ENCODE peak calls at places on chromosomes 7 and 10, in five cellular contexts. Q is bronchial epithelial cell, S is Peyer's patch, C is tibial artery, J is H1. T is an unnamed sample.
A peak's percentile ranks its signal among the peaks of the same experiment; 100 is the strongest.

GRCh38 chr7:90538405-90538804 is 57.7 kb upstream of the CDK14 start:
- DNase-seq in Q (no peak), S (no peak), C (no peak), J (no peak), T (no peak)

GRCh38 chr7:135247746-135248471 is 14.3 kb downstream of the STRA8 start:
- DNase-seq in Q (no peak), S (no peak), C (no peak), J (no peak), T (peak; percentile 58)

GRCh38 chr7:148540041-148540738 is 50.4 kb upstream of the C7orf33 start:
- DNase-seq in Q (peak; percentile 68), S (no peak), C (peak; percentile 89), J (peak; percentile 39), T (no peak)

GRCh38 chr10:14648042-14648765 is 126.5 kb downstream of the FAM107B start:
- DNase-seq in Q (peak; percentile 65), S (peak; percentile 86), C (peak; percentile 90), J (no peak), T (no peak)

GRCh38 chr7:26624431-26624830 is 240.0 kb downstream of the SKAP2 start:
- DNase-seq in Q (no peak), S (no peak), C (no peak), J (no peak), T (peak; percentile 27)

GRCh38 chr7:22980422-22980821 is 33.5 kb downstream of the HYCC1 start:
- DNase-seq in Q (peak; percentile 77), S (no peak), C (no peak), J (no peak), T (no peak)

GRCh38 chr7:1242129-1242572 is 9.5 kb downstream of the UNCX start:
- DNase-seq in Q (no peak), S (no peak), C (no peak), J (no peak), T (no peak)

GRCh38 chr10:117411440-117412428 is 36.5 kb upstream of the PDZD8 start:
- DNase-seq in Q (no peak), S (no peak), C (no peak), J (no peak), T (no peak)

GRCh38 chr10:130138479-130138866 is 2.3 kb downstream of the GLRX3 start:
- DNase-seq in Q (peak; percentile 100), S (no peak), C (no peak), J (no peak), T (no peak)

GRCh38 chr7:105707967-105708580 is 126.8 kb upstream of the EFCAB10 start:
- DNase-seq in Q (no peak), S (no peak), C (no peak), J (no peak), T (no peak)

GRCh38 chr7:17434841-17435692 is 136.6 kb downstream of the AHR start:
- DNase-seq in Q (peak; percentile 22), S (no peak), C (no peak), J (no peak), T (no peak)

GRCh38 chr7:154843670-154844237 is 159.2 kb downstream of the PAXIP1 start:
- DNase-seq in Q (no peak), S (no peak), C (no peak), J (no peak), T (no peak)

GRCh38 chr7:79730971-79731370 is 277.5 kb upstream of the MAGI2 start:
- DNase-seq in Q (no peak), S (no peak), C (no peak), J (no peak), T (no peak)

GRCh38 chr10:74081192-74081803 is 69.3 kb downstream of the AP3M1 start:
- DNase-seq in Q (peak; percentile 48), S (peak; percentile 26), C (no peak), J (no peak), T (no peak)

GRCh38 chr7:130988443-130988842 is 254.4 kb upstream of the KLF14 start:
- DNase-seq in Q (no peak), S (no peak), C (no peak), J (no peak), T (no peak)

GRCh38 chr10:119852822-119853221 is 19.8 kb downstream of the MCMBP start:
- DNase-seq in Q (no peak), S (no peak), C (no peak), J (no peak), T (no peak)

GRCh38 chr10:45373783-45374450 is at the start of gene ALOX5:
- DNase-seq in Q (no peak), S (peak; percentile 80), C (peak; percentile 77), J (no peak), T (no peak)

GRCh38 chr7:49770838-49771237 is 2.6 kb upstream of the VWC2 start:
- DNase-seq in Q (no peak), S (no peak), C (no peak), J (no peak), T (no peak)

GRCh38 chr7:13981070-13981469 is 8.4 kb downstream of the ETV1 start:
- DNase-seq in Q (peak; percentile 91), S (no peak), C (no peak), J (no peak), T (no peak)

GRCh38 chr10:79203014-79203675 is 134.4 kb downstream of the ZMIZ1 start:
- DNase-seq in Q (no peak), S (no peak), C (no peak), J (no peak), T (no peak)

GRCh38 chr10:63396123-63396719 is 69.6 kb downstream of the JMJD1C start:
- DNase-seq in Q (no peak), S (no peak), C (no peak), J (no peak), T (no peak)

GRCh38 chr7:127578036-127578684 is 7.2 kb downstream of the GCC1 start:
- DNase-seq in Q (peak; percentile 29), S (no peak), C (no peak), J (no peak), T (no peak)

GRCh38 chr10:85548038-85548437 is 818.6 kb downstream of the GRID1 start:
- DNase-seq in Q (peak; percentile 95), S (no peak), C (no peak), J (no peak), T (no peak)
- TF ChIP-seq CTCF in Q (peak; percentile 66), S (no peak), C (peak; percentile 41), J (peak; percentile 45), T (peak; percentile 73)

GRCh38 chr7:158228131-158228530 is 359.5 kb downstream of the PTPRN2 start:
- DNase-seq in Q (no peak), S (no peak), C (no peak), J (no peak), T (no peak)
- TF ChIP-seq CTCF in Q (no peak), S (no peak), C (no peak), J (peak; percentile 41), T (peak; percentile 37)

GRCh38 chr10:115422624-115423023 is 329.5 kb downstream of the ATRNL1 start:
- DNase-seq in Q (no peak), S (no peak), C (no peak), J (no peak), T (no peak)

DNA sequence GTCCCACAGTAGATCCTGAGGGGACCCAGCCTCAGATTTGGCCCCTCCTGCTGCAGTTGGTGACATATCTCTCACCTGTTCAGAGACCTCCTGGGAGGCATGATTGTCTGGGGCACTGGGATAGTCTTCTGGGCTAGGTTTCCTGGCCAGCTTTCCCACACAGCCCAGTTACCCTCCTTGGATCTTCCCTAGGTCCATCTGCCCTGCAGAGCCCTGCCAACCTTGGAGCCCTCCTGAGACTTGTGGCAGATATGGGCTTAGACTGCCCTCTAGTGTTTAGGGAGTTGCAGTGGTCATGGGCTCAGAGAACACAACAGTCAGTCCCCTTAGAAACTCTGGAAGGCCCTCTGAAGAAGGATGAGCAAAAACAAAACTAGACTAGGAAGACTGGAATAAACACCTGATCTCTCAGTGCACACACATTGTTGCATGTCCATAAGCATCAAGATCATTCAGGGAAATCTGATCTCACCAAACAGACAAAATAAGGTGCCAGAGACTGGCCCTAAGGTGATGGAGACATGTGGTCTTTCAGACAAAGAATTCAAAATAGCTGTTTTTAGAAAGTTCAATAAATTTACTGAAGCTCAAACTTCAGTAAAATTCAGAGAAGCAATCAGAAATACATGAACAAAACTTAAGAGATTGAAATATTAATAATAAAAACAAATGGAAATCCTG is 324.6 kb downstream of the ATRNL1 start:
- DNase-seq in Q (peak; percentile 46), S (no peak), C (no peak), J (peak; percentile 27), T (no peak)
- TF ChIP-seq CTCF in Q (peak; percentile 65), S (no peak), C (no peak), J (peak; percentile 90), T (peak; percentile 68)

DNA sequence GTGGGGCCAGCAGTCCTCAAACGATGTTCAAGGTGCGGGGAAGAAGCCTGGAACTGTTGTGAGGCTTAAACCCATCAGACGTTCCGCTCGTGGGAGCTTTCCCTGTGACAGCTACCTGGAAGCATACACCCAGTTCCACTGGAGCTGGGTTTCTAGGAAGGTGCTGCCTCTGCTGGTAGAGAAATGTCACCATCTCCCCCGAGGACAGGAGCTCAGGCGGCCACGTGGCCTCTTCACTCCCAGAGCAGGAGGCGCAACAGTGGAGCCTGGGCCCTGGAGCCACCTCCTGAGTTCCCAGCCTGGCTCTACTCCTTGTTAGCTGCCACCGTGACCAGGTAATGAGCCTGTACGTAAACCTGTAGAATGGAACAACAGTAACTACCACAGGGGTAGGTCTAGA is 156.1 kb downstream of the ADARB2 start:
- DNase-seq in Q (no peak), S (no peak), C (no peak), J (no peak), T (no peak)
- TF ChIP-seq CTCF in Q (no peak), S (no peak), C (no peak), J (peak; percentile 62), T (no peak)